ENCODE peak calls at places on chromosomes 12 and 14, in five cellular contexts. J is CD8-positive, alpha-beta T cell; V is fibroblast of mammary gland; X is right atrium auricular region; N is lower lobe of right lung. O is an unnamed sample.
A peak's percentile ranks its signal among the peaks of the same experiment; 100 is the strongest.

GRCh38 chr12:9961901-9962300 is 9.3 kb upstream of the CLEC12A start:
- DNase-seq in X (no peak), J (no peak), V (no peak), N (no peak), O (no peak)

GRCh38 chr12:69836015-69836414 is 11.0 kb downstream of the MYRFL start:
- DNase-seq in N (no peak), J (no peak), X (no peak), V (no peak), O (no peak)

GRCh38 chr12:131607658-131608447 is 103.0 kb upstream of the SFSWAP start:
- DNase-seq in V (no peak), J (no peak), X (no peak), N (no peak), O (no peak)

GRCh38 chr14:92004062-92004461 is 35.8 kb downstream of the TRIP11 start:
- DNase-seq in J (no peak), X (no peak), V (peak; percentile 18), N (no peak), O (no peak)

GRCh38 chr12:76237086-76237701 is 111.0 kb downstream of the BBS10 start:
- DNase-seq in N (no peak), J (no peak), X (no peak), V (no peak), O (no peak)

GRCh38 chr14:99055019-99055418 is 217.0 kb downstream of the BCL11B start:
- DNase-seq in X (no peak), N (no peak), V (no peak), J (no peak), O (no peak)

GRCh38 chr12:67091204-67091603 is 178.0 kb upstream of the CAND1 start:
- DNase-seq in J (no peak), X (no peak), N (no peak), V (no peak), O (no peak)

GRCh38 chr14:99136401-99136800 is 135.6 kb downstream of the BCL11B start:
- DNase-seq in J (no peak), X (no peak), N (no peak), V (no peak), O (no peak)

GRCh38 chr12:42056130-42056529 is 88.5 kb downstream of the GXYLT1 start:
- DNase-seq in V (no peak), N (no peak), X (no peak), J (no peak), O (no peak)

GRCh38 chr14:96614528-96614927 is 112.3 kb downstream of the PAPOLA start:
- DNase-seq in N (no peak), V (no peak), X (no peak), J (no peak), O (no peak)

GRCh38 chr12:124517260-124518050 is 50.0 kb downstream of the NCOR2 start:
- DNase-seq in X (no peak), N (peak; percentile 79), V (no peak), J (no peak), O (peak; percentile 75)

GRCh38 chr12:89707992-89708792 is 446 bp downstream of the ATP2B1 start:
- DNase-seq in N (peak; percentile 66), X (no peak), J (peak; percentile 45), V (no peak), O (peak; percentile 90)

GRCh38 chr12:110933326-110933974 is 13.1 kb upstream of the MYL2 start:
- DNase-seq in V (no peak), J (no peak), N (no peak), X (no peak), O (no peak)

GRCh38 chr12:106855221-106855758 is 80.8 kb downstream of the RIC8B start:
- DNase-seq in N (no peak), J (no peak), V (no peak), X (no peak), O (no peak)

GRCh38 chr12:7638064-7638763 is 27.5 kb downstream of the APOBEC1 start:
- DNase-seq in X (no peak), N (no peak), J (no peak), V (no peak), O (no peak)

GRCh38 chr12:77796775-77797174 is 33.9 kb upstream of the NAV3 start:
- DNase-seq in N (no peak), X (no peak), J (no peak), V (peak; percentile 62), O (no peak)

GRCh38 chr12:76049575-76050251 is 18.1 kb upstream of the PHLDA1 start:
- DNase-seq in J (no peak), N (no peak), X (no peak), V (no peak), O (no peak)

GRCh38 chr14:48709277-48709785 is 876.8 kb downstream of the RPS29 start:
- DNase-seq in V (no peak), J (no peak), X (no peak), N (no peak), O (no peak)

GRCh38 chr12:93823616-93824410 is 146.6 kb downstream of the CRADD start:
- DNase-seq in X (no peak), V (no peak), J (no peak), N (no peak), O (no peak)

GRCh38 chr14:54487771-54488170 is 1.0 kb downstream of the GMFB start:
- DNase-seq in X (no peak), N (no peak), V (peak; percentile 61), J (no peak), O (no peak)

GRCh38 chr14:39621678-39622077 is 189.4 kb upstream of the FBXO33 start:
- DNase-seq in V (no peak), J (no peak), X (no peak), N (no peak), O (no peak)

GRCh38 chr14:97212399-97212798 is 415.2 kb downstream of the VRK1 start:
- DNase-seq in X (no peak), V (no peak), N (no peak), J (no peak), O (no peak)

GRCh38 chr12:31362115-31362758 is 36.3 kb upstream of the SINHCAF start:
- DNase-seq in X (no peak), N (no peak), V (no peak), J (no peak), O (no peak)

GRCh38 chr14:92578511-92578910 is 64.9 kb downstream of the RIN3 start:
- DNase-seq in N (no peak), V (peak; percentile 72), X (no peak), J (no peak), O (no peak)

GRCh38 chr12:109309441-109310246 is 560 bp upstream of the FOXN4 start:
- DNase-seq in J (no peak), X (no peak), V (no peak), N (no peak), O (no peak)

GRCh38 chr12:88574278-88574677 is 6.0 kb downstream of the KITLG start:
- DNase-seq in N (no peak), V (no peak), X (no peak), J (no peak), O (no peak)

GRCh38 chr12:96743606-96744005 is 163.5 kb upstream of the NEDD1 start:
- DNase-seq in X (no peak), V (peak; percentile 40), N (no peak), J (no peak), O (no peak)

GRCh38 chr14:95353007-95353406 is 33.3 kb upstream of the CLMN start:
- DNase-seq in V (no peak), N (no peak), X (no peak), J (no peak), O (no peak)

GRCh38 chr12:106780010-106780625 is 5.6 kb downstream of the RIC8B start:
- DNase-seq in X (no peak), J (no peak), V (peak; percentile 38), N (no peak), O (no peak)

GRCh38 chr12:46267618-46268348 is 1.1 kb downstream of the SLC38A1 start:
- DNase-seq in J (peak; percentile 35), V (peak; percentile 46), N (peak; percentile 49), X (no peak), O (peak; percentile 78)
- TF ChIP-seq CTCF in J (no peak), V (no peak), N (no peak), X (no peak), O (no peak)

DNA sequence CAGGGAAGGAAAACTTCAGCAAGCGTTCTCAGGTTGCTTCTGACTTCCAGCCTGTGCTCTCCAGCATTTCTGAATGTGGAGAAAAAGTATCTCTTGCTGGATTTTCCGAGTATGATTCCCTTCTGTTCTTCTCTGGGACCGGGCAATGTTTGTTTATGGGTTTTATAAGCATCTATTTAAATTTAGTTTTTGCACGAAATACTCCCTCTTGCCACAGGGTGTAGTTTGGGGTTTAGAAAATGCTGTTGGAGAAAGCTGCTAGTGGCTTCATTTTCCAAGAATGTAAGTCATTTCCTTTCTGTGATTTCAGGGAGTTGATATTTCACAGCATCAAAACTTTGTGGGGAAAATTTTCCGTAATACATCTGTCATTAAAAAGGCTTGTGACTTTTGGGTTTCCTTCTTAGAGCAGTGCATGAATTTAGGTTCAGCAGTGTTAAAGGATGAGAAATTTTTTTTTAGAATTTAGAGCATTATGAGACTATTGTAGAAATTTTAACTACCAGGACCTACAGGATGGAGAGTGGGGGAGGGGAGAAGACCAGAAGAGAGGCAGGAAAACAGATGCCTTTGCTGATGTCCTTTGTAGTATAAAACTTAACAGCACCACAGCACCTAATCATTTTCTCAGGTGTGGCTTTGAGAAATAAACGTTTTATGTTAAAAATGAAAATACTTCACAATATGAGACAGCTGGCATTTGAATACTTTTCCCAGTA is 1.5 kb downstream of the FRMD6 start:
- DNase-seq in V (peak; percentile 77), N (no peak), J (no peak), X (no peak), O (no peak)
- TF ChIP-seq CTCF in V (peak; percentile 52), N (peak; percentile 12), J (peak; percentile 32), X (no peak), O (peak; percentile 13)

GRCh38 chr12:113135178-113136127 is at the start of gene RASAL1:
- DNase-seq in J (peak; percentile 84), X (no peak), N (peak; percentile 46), V (no peak), O (no peak)
- TF ChIP-seq CTCF in J (peak; percentile 54), X (no peak), N (peak; percentile 25), V (no peak), O (no peak)

DNA sequence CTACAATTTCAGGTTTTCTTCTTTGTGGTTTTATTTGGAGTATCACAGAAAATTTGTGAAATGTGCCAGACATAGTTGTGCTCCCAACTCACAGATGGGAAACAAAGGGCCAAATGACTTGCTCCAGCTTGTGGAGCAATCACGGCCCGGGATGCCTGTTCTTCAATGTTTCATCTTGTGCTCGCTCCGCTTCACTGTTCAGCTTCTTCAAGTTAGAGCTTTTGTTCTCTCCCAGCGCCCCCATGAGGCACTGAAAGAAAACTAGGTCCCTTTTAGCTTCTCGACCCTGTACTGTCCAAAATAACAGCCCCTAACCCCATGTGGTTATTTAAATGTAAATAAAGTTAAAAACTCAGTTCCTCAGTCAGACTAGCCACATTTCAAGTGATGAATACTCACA is 187.9 kb upstream of the STXBP6 start:
- DNase-seq in N (no peak), X (no peak), J (no peak), V (peak; percentile 7), O (no peak)
- TF ChIP-seq CTCF in N (no peak), X (no peak), J (no peak), V (no peak), O (no peak)

DNA sequence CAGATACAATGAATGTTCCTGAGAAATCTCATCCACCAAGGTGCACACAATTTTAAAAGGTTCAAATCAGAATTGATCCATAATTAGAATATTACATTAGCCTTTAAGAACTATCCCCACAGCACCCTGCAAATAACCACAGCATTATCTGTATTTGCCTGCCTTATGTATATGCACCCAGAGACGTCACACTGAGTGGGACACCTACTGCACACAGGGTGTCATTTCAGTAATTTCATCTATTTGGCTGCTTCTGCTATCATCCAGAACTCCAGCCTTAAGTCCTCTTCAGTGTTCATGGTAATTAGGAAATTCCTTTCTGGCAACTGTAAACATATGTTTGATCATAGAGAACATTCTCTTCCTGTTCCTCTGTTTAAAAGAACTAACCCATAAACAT is 298.4 kb downstream of the SYT1 start:
- DNase-seq in V (no peak), X (no peak), N (no peak), J (no peak), O (no peak)
- TF ChIP-seq CTCF in V (no peak), X (no peak), N (no peak), J (no peak), O (no peak)

O was measured in left lung.